ENCODE peak calls at places on chromosomes 1 and 21, in ten cellular contexts. One of them, this sample, is unnamed.

GRCh38 chr21:18914570-18914969 is 511.0 kb upstream of the TMPRSS15 start:
- DNase-seq in gastrocnemius medialis: no peak
- DNase-seq in HepG2: no peak
- DNase-seq in lower leg skin: no peak
- DNase-seq in neural progenitor cell: no peak
- DNase-seq in fibroblast of pulmonary artery: no peak
- DNase-seq in ascending aorta: no peak
- DNase-seq in NB4: no peak
- DNase-seq in dorsolateral prefrontal cortex: no peak
- DNase-seq in fibroblast of the aortic adventitia: no peak
- DNase-seq in this sample: no peak

GRCh38 chr1:50108497-50109073 is at the start of gene ELAVL4:
- DNase-seq in gastrocnemius medialis: no peak
- DNase-seq in HepG2: no peak
- DNase-seq in lower leg skin: no peak
- DNase-seq in neural progenitor cell: no peak
- DNase-seq in fibroblast of pulmonary artery: no peak
- DNase-seq in ascending aorta: no peak
- DNase-seq in NB4: peak
- DNase-seq in dorsolateral prefrontal cortex: peak
- DNase-seq in fibroblast of the aortic adventitia: no peak
- DNase-seq in this sample: no peak

GRCh38 chr1:158931055-158931737 is at the start of gene PYHIN1:
- DNase-seq in gastrocnemius medialis: no peak
- DNase-seq in HepG2: no peak
- DNase-seq in lower leg skin: no peak
- DNase-seq in neural progenitor cell: no peak
- DNase-seq in fibroblast of pulmonary artery: no peak
- DNase-seq in ascending aorta: no peak
- DNase-seq in NB4: peak
- DNase-seq in dorsolateral prefrontal cortex: no peak
- DNase-seq in fibroblast of the aortic adventitia: no peak
- DNase-seq in this sample: no peak

GRCh38 chr21:25573409-25574206 is 33.7 kb downstream of the MRPL39 start:
- DNase-seq in gastrocnemius medialis: no peak
- DNase-seq in HepG2: peak
- DNase-seq in lower leg skin: no peak
- DNase-seq in neural progenitor cell: no peak
- DNase-seq in fibroblast of pulmonary artery: peak
- DNase-seq in ascending aorta: no peak
- DNase-seq in NB4: peak
- DNase-seq in dorsolateral prefrontal cortex: no peak
- DNase-seq in fibroblast of the aortic adventitia: peak
- DNase-seq in this sample: no peak

GRCh38 chr1:151693057-151693651 is 23.4 kb downstream of the CELF3 start:
- DNase-seq in gastrocnemius medialis: no peak
- DNase-seq in HepG2: peak
- DNase-seq in lower leg skin: no peak
- DNase-seq in neural progenitor cell: peak
- DNase-seq in fibroblast of pulmonary artery: peak
- DNase-seq in ascending aorta: no peak
- DNase-seq in NB4: peak
- DNase-seq in dorsolateral prefrontal cortex: no peak
- DNase-seq in fibroblast of the aortic adventitia: peak
- DNase-seq in this sample: no peak

GRCh38 chr1:8423134-8423701 is 105.3 kb downstream of the SLC45A1 start:
- DNase-seq in gastrocnemius medialis: peak
- DNase-seq in HepG2: no peak
- DNase-seq in lower leg skin: peak
- DNase-seq in neural progenitor cell: peak
- DNase-seq in fibroblast of pulmonary artery: no peak
- DNase-seq in ascending aorta: no peak
- DNase-seq in NB4: no peak
- DNase-seq in dorsolateral prefrontal cortex: no peak
- DNase-seq in fibroblast of the aortic adventitia: no peak
- DNase-seq in this sample: peak

GRCh38 chr1:167791281-167792209 is 69.8 kb downstream of the MPZL1 start:
- DNase-seq in gastrocnemius medialis: peak
- DNase-seq in HepG2: no peak
- DNase-seq in lower leg skin: no peak
- DNase-seq in neural progenitor cell: peak
- DNase-seq in fibroblast of pulmonary artery: peak
- DNase-seq in ascending aorta: no peak
- DNase-seq in NB4: peak
- DNase-seq in dorsolateral prefrontal cortex: no peak
- DNase-seq in fibroblast of the aortic adventitia: peak
- DNase-seq in this sample: peak

GRCh38 chr21:36841866-36842265 is 124.6 kb downstream of the HLCS start:
- DNase-seq in gastrocnemius medialis: no peak
- DNase-seq in HepG2: no peak
- DNase-seq in lower leg skin: no peak
- DNase-seq in neural progenitor cell: no peak
- DNase-seq in fibroblast of pulmonary artery: no peak
- DNase-seq in ascending aorta: no peak
- DNase-seq in NB4: no peak
- DNase-seq in dorsolateral prefrontal cortex: no peak
- DNase-seq in fibroblast of the aortic adventitia: no peak
- DNase-seq in this sample: no peak

GRCh38 chr1:43366179-43366578 is 1.6 kb downstream of the ELOVL1 start:
- DNase-seq in gastrocnemius medialis: no peak
- DNase-seq in HepG2: no peak
- DNase-seq in lower leg skin: peak
- DNase-seq in neural progenitor cell: peak
- DNase-seq in fibroblast of pulmonary artery: no peak
- DNase-seq in ascending aorta: no peak
- DNase-seq in NB4: no peak
- DNase-seq in dorsolateral prefrontal cortex: no peak
- DNase-seq in fibroblast of the aortic adventitia: no peak
- DNase-seq in this sample: no peak
- H3K4me3 ChIP-seq in gastrocnemius medialis: peak
- H3K4me3 ChIP-seq in HepG2: peak
- H3K4me3 ChIP-seq in lower leg skin: no peak
- H3K4me3 ChIP-seq in neural progenitor cell: no peak
- H3K4me3 ChIP-seq in fibroblast of pulmonary artery: no peak
- H3K4me3 ChIP-seq in ascending aorta: peak
- H3K4me3 ChIP-seq in NB4: peak
- H3K4me3 ChIP-seq in dorsolateral prefrontal cortex: peak
- H3K4me3 ChIP-seq in fibroblast of the aortic adventitia: peak
- H3K4me3 ChIP-seq in this sample: peak

DNA sequence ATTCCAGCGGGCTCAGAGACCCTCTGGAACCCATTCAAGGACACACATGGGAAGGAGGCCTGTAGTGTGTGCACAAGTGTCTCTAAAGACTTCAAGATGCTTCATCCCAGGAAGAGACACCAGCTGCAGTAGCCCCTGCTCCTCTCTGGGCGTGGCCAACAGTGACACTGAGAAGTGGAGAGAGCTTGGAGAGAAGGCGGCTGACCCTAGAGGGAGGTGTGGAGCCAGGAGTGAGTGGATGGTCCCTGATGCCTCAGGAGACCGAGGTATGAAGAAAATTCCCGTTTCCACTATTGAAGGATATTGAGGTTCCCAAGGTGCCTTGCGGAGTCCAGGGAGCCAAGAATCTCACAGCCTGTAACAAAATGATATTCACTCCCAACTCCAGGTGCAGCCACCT is 14.9 kb upstream of the TNNI1 start:
- DNase-seq in gastrocnemius medialis: no peak
- DNase-seq in HepG2: peak
- DNase-seq in lower leg skin: no peak
- DNase-seq in neural progenitor cell: peak
- DNase-seq in fibroblast of pulmonary artery: peak
- DNase-seq in ascending aorta: no peak
- DNase-seq in NB4: no peak
- DNase-seq in dorsolateral prefrontal cortex: no peak
- DNase-seq in fibroblast of the aortic adventitia: no peak
- DNase-seq in this sample: no peak
- TF ChIP-seq CTCF in gastrocnemius medialis: no peak
- TF ChIP-seq CTCF in HepG2: peak
- TF ChIP-seq CTCF in lower leg skin: no peak
- TF ChIP-seq CTCF in neural progenitor cell: peak
- TF ChIP-seq CTCF in fibroblast of pulmonary artery: peak
- TF ChIP-seq CTCF in ascending aorta: no peak
- TF ChIP-seq CTCF in NB4: no peak
- TF ChIP-seq CTCF in dorsolateral prefrontal cortex: no peak
- TF ChIP-seq CTCF in fibroblast of the aortic adventitia: no peak
- TF ChIP-seq CTCF in this sample: no peak

GRCh38 chr1:222623458-222623857 is 5.6 kb downstream of the MIA3 start:
- DNase-seq in gastrocnemius medialis: no peak
- DNase-seq in HepG2: no peak
- DNase-seq in lower leg skin: no peak
- DNase-seq in neural progenitor cell: no peak
- DNase-seq in fibroblast of pulmonary artery: no peak
- DNase-seq in ascending aorta: no peak
- DNase-seq in NB4: no peak
- DNase-seq in dorsolateral prefrontal cortex: no peak
- DNase-seq in fibroblast of the aortic adventitia: no peak
- DNase-seq in this sample: no peak

GRCh38 chr1:222624214-222624613 is 6.3 kb downstream of the MIA3 start:
- DNase-seq in gastrocnemius medialis: no peak
- DNase-seq in HepG2: no peak
- DNase-seq in lower leg skin: no peak
- DNase-seq in neural progenitor cell: no peak
- DNase-seq in fibroblast of pulmonary artery: no peak
- DNase-seq in ascending aorta: no peak
- DNase-seq in NB4: no peak
- DNase-seq in dorsolateral prefrontal cortex: no peak
- DNase-seq in fibroblast of the aortic adventitia: no peak
- DNase-seq in this sample: no peak

GRCh38 chr1:222622765-222623164 is 4.9 kb downstream of the MIA3 start:
- DNase-seq in gastrocnemius medialis: no peak
- DNase-seq in HepG2: no peak
- DNase-seq in lower leg skin: no peak
- DNase-seq in neural progenitor cell: no peak
- DNase-seq in fibroblast of pulmonary artery: no peak
- DNase-seq in ascending aorta: no peak
- DNase-seq in NB4: no peak
- DNase-seq in dorsolateral prefrontal cortex: no peak
- DNase-seq in fibroblast of the aortic adventitia: no peak
- DNase-seq in this sample: no peak

GRCh38 chr1:222629921-222630535 is 12.1 kb downstream of the MIA3 start:
- DNase-seq in gastrocnemius medialis: no peak
- DNase-seq in HepG2: no peak
- DNase-seq in lower leg skin: no peak
- DNase-seq in neural progenitor cell: no peak
- DNase-seq in fibroblast of pulmonary artery: peak
- DNase-seq in ascending aorta: no peak
- DNase-seq in NB4: no peak
- DNase-seq in dorsolateral prefrontal cortex: no peak
- DNase-seq in fibroblast of the aortic adventitia: peak
- DNase-seq in this sample: no peak

GRCh38 chr1:222627232-222627631 is 9.3 kb downstream of the MIA3 start:
- DNase-seq in gastrocnemius medialis: peak
- DNase-seq in HepG2: no peak
- DNase-seq in lower leg skin: no peak
- DNase-seq in neural progenitor cell: no peak
- DNase-seq in fibroblast of pulmonary artery: peak
- DNase-seq in ascending aorta: no peak
- DNase-seq in NB4: no peak
- DNase-seq in dorsolateral prefrontal cortex: no peak
- DNase-seq in fibroblast of the aortic adventitia: peak
- DNase-seq in this sample: no peak
- H3K4me3 ChIP-seq in gastrocnemius medialis: no peak
- H3K4me3 ChIP-seq in HepG2: no peak
- H3K4me3 ChIP-seq in lower leg skin: no peak
- H3K4me3 ChIP-seq in neural progenitor cell: no peak
- H3K4me3 ChIP-seq in fibroblast of pulmonary artery: no peak
- H3K4me3 ChIP-seq in ascending aorta: no peak
- H3K4me3 ChIP-seq in NB4: no peak
- H3K4me3 ChIP-seq in dorsolateral prefrontal cortex: no peak
- H3K4me3 ChIP-seq in fibroblast of the aortic adventitia: no peak
- H3K4me3 ChIP-seq in this sample: no peak

GRCh38 chr1:203148127-203148526 is 20.6 kb downstream of the ADORA1 start:
- DNase-seq in gastrocnemius medialis: no peak
- DNase-seq in HepG2: peak
- DNase-seq in lower leg skin: no peak
- DNase-seq in neural progenitor cell: no peak
- DNase-seq in fibroblast of pulmonary artery: no peak
- DNase-seq in ascending aorta: no peak
- DNase-seq in NB4: no peak
- DNase-seq in dorsolateral prefrontal cortex: no peak
- DNase-seq in fibroblast of the aortic adventitia: no peak
- DNase-seq in this sample: no peak
- TF ChIP-seq CTCF in gastrocnemius medialis: no peak
- TF ChIP-seq CTCF in HepG2: peak
- TF ChIP-seq CTCF in lower leg skin: no peak
- TF ChIP-seq CTCF in neural progenitor cell: peak
- TF ChIP-seq CTCF in fibroblast of pulmonary artery: peak
- TF ChIP-seq CTCF in ascending aorta: no peak
- TF ChIP-seq CTCF in NB4: peak
- TF ChIP-seq CTCF in dorsolateral prefrontal cortex: no peak
- TF ChIP-seq CTCF in fibroblast of the aortic adventitia: peak
- TF ChIP-seq CTCF in this sample: no peak

GRCh38 chr1:111989531-111990025 is at the start of gene KCND3:
- DNase-seq in gastrocnemius medialis: no peak
- DNase-seq in HepG2: no peak
- DNase-seq in lower leg skin: no peak
- DNase-seq in neural progenitor cell: peak
- DNase-seq in fibroblast of pulmonary artery: peak
- DNase-seq in ascending aorta: no peak
- DNase-seq in NB4: no peak
- DNase-seq in dorsolateral prefrontal cortex: no peak
- DNase-seq in fibroblast of the aortic adventitia: no peak
- DNase-seq in this sample: no peak
- H3K4me3 ChIP-seq in gastrocnemius medialis: peak
- H3K4me3 ChIP-seq in HepG2: peak
- H3K4me3 ChIP-seq in lower leg skin: peak
- H3K4me3 ChIP-seq in neural progenitor cell: peak
- H3K4me3 ChIP-seq in fibroblast of pulmonary artery: peak
- H3K4me3 ChIP-seq in ascending aorta: peak
- H3K4me3 ChIP-seq in NB4: no peak
- H3K4me3 ChIP-seq in dorsolateral prefrontal cortex: peak
- H3K4me3 ChIP-seq in fibroblast of the aortic adventitia: peak
- H3K4me3 ChIP-seq in this sample: peak

This sample was measured in tibial nerve.